ENCODE peak calls at places on chromosomes 4 and X, in eight cellular contexts. One of them, this sample, is unnamed.

GRCh38 chrX:83845397-83845796 is 15.5 kb upstream of the CYLC1 start:
- DNase-seq in astrocyte of the spinal cord: peak; percentile 2
- DNase-seq in stimulated activated CD8-positive, alpha-beta memory T cell treated with anti-CD3 and anti-CD28 coated beads, Interleukin-7, amount 100 ng/mL, for 1 hour: no peak
- DNase-seq in CD8-positive, alpha-beta T cell: no peak
- DNase-seq in NCI-H1105 treated with DMSO at 0.1 percent for 48 hours: peak; percentile 61
- DNase-seq in A172: peak; percentile 0
- DNase-seq in AG09319: peak; percentile 4
- DNase-seq in Calu3: peak; percentile 1
- DNase-seq in this sample: peak; percentile 21

GRCh38 chrX:73847991-73848390 is 285.0 kb downstream of the CHIC1 start:
- DNase-seq in stimulated activated CD8-positive, alpha-beta memory T cell treated with anti-CD3 and anti-CD28 coated beads, Interleukin-7, amount 100 ng/mL, for 1 hour: no peak
- DNase-seq in Calu3: no peak
- DNase-seq in CD8-positive, alpha-beta T cell: no peak
- DNase-seq in A172: no peak
- DNase-seq in AG09319: no peak
- DNase-seq in astrocyte of the spinal cord: no peak
- DNase-seq in NCI-H1105 treated with DMSO at 0.1 percent for 48 hours: no peak
- DNase-seq in this sample: no peak

GRCh38 chrX:70970482-70970999 is 39.6 kb upstream of the SLC7A3 start:
- DNase-seq in NCI-H1105 treated with DMSO at 0.1 percent for 48 hours: peak; percentile 21
- DNase-seq in AG09319: no peak
- DNase-seq in stimulated activated CD8-positive, alpha-beta memory T cell treated with anti-CD3 and anti-CD28 coated beads, Interleukin-7, amount 100 ng/mL, for 1 hour: no peak
- DNase-seq in astrocyte of the spinal cord: peak; percentile 14
- DNase-seq in CD8-positive, alpha-beta T cell: no peak
- DNase-seq in A172: peak; percentile 32
- DNase-seq in Calu3: no peak
- DNase-seq in this sample: no peak

GRCh38 chr4:94641702-94642560 is 115.8 kb upstream of the BMPR1B start:
- DNase-seq in Calu3: no peak
- DNase-seq in AG09319: no peak
- DNase-seq in stimulated activated CD8-positive, alpha-beta memory T cell treated with anti-CD3 and anti-CD28 coated beads, Interleukin-7, amount 100 ng/mL, for 1 hour: no peak
- DNase-seq in CD8-positive, alpha-beta T cell: no peak
- DNase-seq in A172: peak; percentile 72
- DNase-seq in NCI-H1105 treated with DMSO at 0.1 percent for 48 hours: no peak
- DNase-seq in astrocyte of the spinal cord: peak; percentile 65
- DNase-seq in this sample: no peak

GRCh38 chrX:57070185-57070984 is 51.0 kb downstream of the SPIN2B start:
- DNase-seq in stimulated activated CD8-positive, alpha-beta memory T cell treated with anti-CD3 and anti-CD28 coated beads, Interleukin-7, amount 100 ng/mL, for 1 hour: no peak
- DNase-seq in CD8-positive, alpha-beta T cell: no peak
- DNase-seq in A172: no peak
- DNase-seq in astrocyte of the spinal cord: no peak
- DNase-seq in NCI-H1105 treated with DMSO at 0.1 percent for 48 hours: no peak
- DNase-seq in AG09319: no peak
- DNase-seq in Calu3: no peak
- DNase-seq in this sample: no peak

GRCh38 chr4:118033148-118034060 is 882 bp upstream of the NDST3 start:
- DNase-seq in stimulated activated CD8-positive, alpha-beta memory T cell treated with anti-CD3 and anti-CD28 coated beads, Interleukin-7, amount 100 ng/mL, for 1 hour: no peak
- DNase-seq in A172: peak; percentile 35
- DNase-seq in Calu3: peak; percentile 66
- DNase-seq in astrocyte of the spinal cord: peak; percentile 72
- DNase-seq in CD8-positive, alpha-beta T cell: no peak
- DNase-seq in AG09319: no peak
- DNase-seq in NCI-H1105 treated with DMSO at 0.1 percent for 48 hours: peak; percentile 52
- DNase-seq in this sample: peak; percentile 41

GRCh38 chr4:181957088-181957487 is 286.1 kb upstream of the TENM3 start:
- DNase-seq in stimulated activated CD8-positive, alpha-beta memory T cell treated with anti-CD3 and anti-CD28 coated beads, Interleukin-7, amount 100 ng/mL, for 1 hour: no peak
- DNase-seq in AG09319: peak; percentile 71
- DNase-seq in A172: peak; percentile 89
- DNase-seq in NCI-H1105 treated with DMSO at 0.1 percent for 48 hours: no peak
- DNase-seq in astrocyte of the spinal cord: peak; percentile 90
- DNase-seq in Calu3: peak; percentile 37
- DNase-seq in CD8-positive, alpha-beta T cell: no peak
- DNase-seq in this sample: peak; percentile 37

GRCh38 chrX:105552395-105552794 is 269.9 kb upstream of the NRK start:
- DNase-seq in stimulated activated CD8-positive, alpha-beta memory T cell treated with anti-CD3 and anti-CD28 coated beads, Interleukin-7, amount 100 ng/mL, for 1 hour: no peak
- DNase-seq in CD8-positive, alpha-beta T cell: no peak
- DNase-seq in NCI-H1105 treated with DMSO at 0.1 percent for 48 hours: no peak
- DNase-seq in Calu3: no peak
- DNase-seq in astrocyte of the spinal cord: peak; percentile 38
- DNase-seq in A172: peak; percentile 2
- DNase-seq in AG09319: no peak
- DNase-seq in this sample: no peak

GRCh38 chr4:5747746-5748365 is 36.9 kb downstream of the EVC start:
- DNase-seq in AG09319: peak; percentile 98
- DNase-seq in Calu3: no peak
- DNase-seq in CD8-positive, alpha-beta T cell: no peak
- DNase-seq in stimulated activated CD8-positive, alpha-beta memory T cell treated with anti-CD3 and anti-CD28 coated beads, Interleukin-7, amount 100 ng/mL, for 1 hour: no peak
- DNase-seq in A172: peak; percentile 41
- DNase-seq in astrocyte of the spinal cord: peak; percentile 96
- DNase-seq in NCI-H1105 treated with DMSO at 0.1 percent for 48 hours: no peak
- DNase-seq in this sample: no peak

GRCh38 chr4:25107827-25108516 is 52.3 kb downstream of the SEPSECS start:
- DNase-seq in NCI-H1105 treated with DMSO at 0.1 percent for 48 hours: no peak
- DNase-seq in Calu3: no peak
- DNase-seq in CD8-positive, alpha-beta T cell: no peak
- DNase-seq in stimulated activated CD8-positive, alpha-beta memory T cell treated with anti-CD3 and anti-CD28 coated beads, Interleukin-7, amount 100 ng/mL, for 1 hour: no peak
- DNase-seq in astrocyte of the spinal cord: no peak
- DNase-seq in AG09319: no peak
- DNase-seq in A172: no peak
- DNase-seq in this sample: peak; percentile 39

GRCh38 chr4:53066155-53066554 is 204.0 kb downstream of the RASL11B start:
- DNase-seq in A172: no peak
- DNase-seq in CD8-positive, alpha-beta T cell: no peak
- DNase-seq in stimulated activated CD8-positive, alpha-beta memory T cell treated with anti-CD3 and anti-CD28 coated beads, Interleukin-7, amount 100 ng/mL, for 1 hour: no peak
- DNase-seq in AG09319: no peak
- DNase-seq in Calu3: no peak
- DNase-seq in astrocyte of the spinal cord: no peak
- DNase-seq in NCI-H1105 treated with DMSO at 0.1 percent for 48 hours: no peak
- DNase-seq in this sample: no peak

GRCh38 chrX:40504801-40505605 is 75.8 kb upstream of the ATP6AP2 start:
- DNase-seq in NCI-H1105 treated with DMSO at 0.1 percent for 48 hours: no peak
- DNase-seq in A172: peak; percentile 87
- DNase-seq in AG09319: peak; percentile 18
- DNase-seq in CD8-positive, alpha-beta T cell: no peak
- DNase-seq in stimulated activated CD8-positive, alpha-beta memory T cell treated with anti-CD3 and anti-CD28 coated beads, Interleukin-7, amount 100 ng/mL, for 1 hour: no peak
- DNase-seq in Calu3: no peak
- DNase-seq in astrocyte of the spinal cord: peak; percentile 94
- DNase-seq in this sample: no peak

GRCh38 chr4:6327220-6327917 is 57.7 kb downstream of the WFS1 start:
- DNase-seq in NCI-H1105 treated with DMSO at 0.1 percent for 48 hours: peak; percentile 28
- DNase-seq in CD8-positive, alpha-beta T cell: peak; percentile 58
- DNase-seq in astrocyte of the spinal cord: peak; percentile 64
- DNase-seq in Calu3: peak; percentile 84
- DNase-seq in AG09319: peak; percentile 23
- DNase-seq in A172: peak; percentile 82
- DNase-seq in stimulated activated CD8-positive, alpha-beta memory T cell treated with anti-CD3 and anti-CD28 coated beads, Interleukin-7, amount 100 ng/mL, for 1 hour: peak; percentile 66
- DNase-seq in this sample: peak; percentile 80

GRCh38 chr4:12041828-12042227 is 613.1 kb upstream of the HS3ST1 start:
- DNase-seq in A172: no peak
- DNase-seq in NCI-H1105 treated with DMSO at 0.1 percent for 48 hours: no peak
- DNase-seq in AG09319: no peak
- DNase-seq in CD8-positive, alpha-beta T cell: no peak
- DNase-seq in stimulated activated CD8-positive, alpha-beta memory T cell treated with anti-CD3 and anti-CD28 coated beads, Interleukin-7, amount 100 ng/mL, for 1 hour: no peak
- DNase-seq in Calu3: no peak
- DNase-seq in astrocyte of the spinal cord: no peak
- DNase-seq in this sample: no peak

GRCh38 chr4:99856166-99856565 is 38.1 kb downstream of the LAMTOR3 start:
- DNase-seq in Calu3: no peak
- DNase-seq in stimulated activated CD8-positive, alpha-beta memory T cell treated with anti-CD3 and anti-CD28 coated beads, Interleukin-7, amount 100 ng/mL, for 1 hour: no peak
- DNase-seq in A172: peak; percentile 12
- DNase-seq in NCI-H1105 treated with DMSO at 0.1 percent for 48 hours: no peak
- DNase-seq in CD8-positive, alpha-beta T cell: no peak
- DNase-seq in astrocyte of the spinal cord: no peak
- DNase-seq in AG09319: no peak
- DNase-seq in this sample: no peak

This sample was measured in body of pancreas.